ENCODE peak calls at places on chromosomes 13 and 19, in five cellular contexts. Y is tibial nerve, S is sigmoid colon, V is suprapubic skin, Q is ovary. R is an unnamed sample. For H3K36me3, the result is how much of the 10 kb centered on the place peaks cover.

GRCh38 chr13:96984061-96984508 is 10.2 kb downstream of the OXGR1 start:
- DNase-seq in Y (no peak), S (no peak), V (no peak), Q (no peak), R (no peak)

GRCh38 chr13:36131931-36132297 is 732 bp upstream of the DCLK1 start:
- DNase-seq in Y (peak), S (peak), V (peak), Q (no peak), R (no peak)

GRCh38 chr19:45547965-45548609 is 36.5 kb downstream of the OPA3 start:
- DNase-seq in Y (no peak), S (no peak), V (no peak), Q (no peak), R (no peak)

GRCh38 chr19:37077615-37077928 is 661 bp upstream of the ZNF420 start:
- DNase-seq in Y (no peak), S (no peak), V (no peak), Q (no peak), R (no peak)

GRCh38 chr19:21848706-21849105 is 12.7 kb upstream of the ZNF43 start:
- DNase-seq in Y (no peak), S (no peak), V (no peak), Q (no peak), R (no peak)

GRCh38 chr13:42600943-42601342 is 27.0 kb downstream of the TNFSF11 start:
- DNase-seq in Y (no peak), S (no peak), V (no peak), Q (no peak), R (no peak)

GRCh38 chr13:109447667-109448066 is 338.7 kb downstream of the IRS2 start:
- DNase-seq in Y (no peak), S (no peak), V (no peak), Q (no peak), R (no peak)

GRCh38 chr19:29945017-29945416 is 3.0 kb downstream of the URI1 start:
- DNase-seq in Y (no peak), S (no peak), V (no peak), Q (no peak), R (no peak)

GRCh38 chr13:47898080-47898479 is 103.0 kb downstream of the SUCLA2 start:
- DNase-seq in Y (no peak), S (no peak), V (no peak), Q (no peak), R (no peak)

GRCh38 chr13:62453761-62454160 is 1038.1 kb upstream of the PCDH20 start:
- DNase-seq in Y (no peak), S (no peak), V (no peak), Q (no peak), R (no peak)

GRCh38 chr13:79989251-79989661 is 351.7 kb downstream of the SPRY2 start:
- DNase-seq in Y (no peak), S (no peak), V (no peak), Q (no peak), R (no peak)

GRCh38 chr19:47598407-47599349 is 10.3 kb upstream of the BICRA start:
- DNase-seq in Y (no peak), S (peak), V (no peak), Q (no peak), R (peak)

GRCh38 chr19:56272448-56272847 is at the start of gene EDDM13:
- DNase-seq in Y (no peak), S (no peak), V (no peak), Q (no peak), R (no peak)

GRCh38 chr13:98548230-98548629 is 28.7 kb downstream of the STK24 start:
- DNase-seq in Y (no peak), S (no peak), V (no peak), Q (no peak), R (no peak)

GRCh38 chr19:12913011-12913561 is 6.0 kb downstream of the SYCE2 start:
- DNase-seq in Y (peak), S (peak), V (peak), Q (peak), R (peak)

GRCh38 chr19:8004723-8005513 is 523 bp downstream of the ELAVL1 start:
- DNase-seq in Y (no peak), S (no peak), V (no peak), Q (peak), R (no peak)

GRCh38 chr19:39448271-39448670 is 2.9 kb downstream of the SUPT5H start:
- DNase-seq in Y (no peak), S (no peak), V (no peak), Q (no peak), R (no peak)

GRCh38 chr13:32454886-32455593 is 27.1 kb upstream of the N4BP2L1 start:
- DNase-seq in Y (no peak), S (no peak), V (no peak), Q (no peak), R (no peak)

GRCh38 chr13:99339736-99340392 is 32.7 kb upstream of the GPR183 start:
- DNase-seq in Y (no peak), S (no peak), V (no peak), Q (no peak), R (peak)

GRCh38 chr13:31224174-31224669 is 24.4 kb downstream of the B3GLCT start:
- DNase-seq in Y (no peak), S (no peak), V (no peak), Q (no peak), R (no peak)

GRCh38 chr13:94435604-94436226 is 43.8 kb downstream of the DCT start:
- DNase-seq in Y (no peak), S (no peak), V (no peak), Q (no peak), R (peak)

GRCh38 chr13:78193853-78194252 is 275.2 kb upstream of the EDNRB start:
- DNase-seq in Y (no peak), S (no peak), V (no peak), Q (no peak), R (no peak)

GRCh38 chr13:78192721-78193120 is 274.1 kb upstream of the EDNRB start:
- DNase-seq in Y (no peak), S (no peak), V (no peak), Q (no peak), R (no peak)

GRCh38 chr13:78201411-78201810 is 282.8 kb upstream of the EDNRB start:
- DNase-seq in Y (no peak), S (no peak), V (no peak), Q (no peak), R (no peak)

GRCh38 chr13:78194904-78195639 is 276.4 kb upstream of the EDNRB start:
- DNase-seq in Y (no peak), S (no peak), V (no peak), Q (no peak), R (no peak)

DNA sequence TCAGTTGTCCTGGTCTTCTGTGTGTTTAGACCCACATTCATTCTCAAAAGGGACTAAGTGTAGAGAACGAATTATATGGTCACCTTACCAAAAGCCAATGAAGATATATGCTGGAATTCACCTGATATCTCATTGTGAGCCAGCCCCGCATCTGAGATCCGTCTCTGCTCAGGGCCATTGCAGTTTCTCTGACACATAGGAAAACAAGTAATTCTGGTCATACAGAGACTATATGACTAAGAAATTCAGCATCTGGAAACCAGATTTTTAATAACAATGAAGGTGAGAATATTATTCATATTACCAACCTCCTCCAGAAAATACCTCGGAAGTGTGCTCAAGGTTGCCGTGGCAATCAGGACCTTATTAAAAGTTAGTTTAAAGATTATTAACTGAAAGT is 278.6 kb upstream of the EDNRB start:
- DNase-seq in Y (no peak), S (no peak), V (no peak), Q (no peak), R (no peak)
- H3K36me3 ChIP-seq in Y (under half), S (under half), V (under half), Q (under half), R (under half)

DNA sequence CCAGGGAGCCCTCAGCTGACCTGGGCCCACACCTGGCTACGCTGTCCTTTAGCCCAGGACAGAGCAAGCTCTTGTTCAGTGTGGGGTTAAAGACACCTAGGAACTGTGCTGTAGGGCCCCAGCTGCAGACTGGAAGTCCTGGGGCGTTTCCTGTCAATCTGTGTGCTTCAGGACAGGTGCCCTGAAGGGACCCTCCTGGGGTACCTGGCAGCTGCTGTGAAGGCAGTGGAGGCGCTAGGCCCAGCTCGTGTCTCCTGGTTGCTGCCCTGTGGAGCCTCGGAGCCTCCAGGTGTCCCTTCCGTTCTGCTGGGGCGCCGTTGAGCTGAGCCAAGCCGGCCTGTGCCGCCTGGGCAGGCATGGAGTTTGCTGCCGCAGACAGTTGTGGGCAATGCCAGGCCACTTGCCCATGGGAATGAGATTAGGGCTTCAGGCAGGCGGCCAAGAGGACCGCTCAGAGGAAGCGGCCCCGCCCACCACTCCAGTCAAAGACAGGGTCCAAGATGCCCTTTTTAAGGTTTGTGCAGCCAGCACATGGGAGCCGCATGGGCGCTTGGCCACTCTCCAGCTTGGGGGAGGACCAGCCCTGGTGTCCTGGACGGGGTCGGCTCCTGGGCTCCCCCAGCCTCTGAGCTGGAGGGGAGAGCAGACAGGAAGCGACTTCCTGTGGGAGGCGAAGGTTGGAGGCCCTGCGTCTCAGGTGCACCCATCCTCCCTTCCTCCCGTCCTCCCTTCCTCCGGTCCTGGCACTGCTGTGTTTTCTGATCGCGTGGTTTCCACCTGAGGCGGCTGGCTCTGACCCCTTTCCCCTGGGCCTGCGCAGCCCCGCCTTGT is 4.0 kb downstream of the PTBP1 start:
- DNase-seq in Y (no peak), S (peak), V (no peak), Q (peak), R (no peak)
- TF ChIP-seq POLR2A in Y (no peak), S (no peak), V (no peak), Q (no peak), R (no peak)

GRCh38 chr13:113882266-113882627 is 18.4 kb upstream of the GAS6 start:
- DNase-seq in Y (peak), S (no peak), V (peak), Q (no peak), R (peak)
- TF ChIP-seq EP300 in Y (peak), S (no peak), V (no peak), Q (no peak), R (no peak)

GRCh38 chr19:41269055-41269454 is 4.9 kb downstream of the HNRNPUL1 start:
- DNase-seq in Y (no peak), S (no peak), V (no peak), Q (no peak), R (no peak)
- H3K36me3 ChIP-seq in Y (half or more), S (half or more), V (half or more), Q (under half), R (half or more)

GRCh38 chr19:3346677-3347353 is 19.6 kb upstream of the NFIC start:
- DNase-seq in Y (peak), S (peak), V (no peak), Q (peak), R (no peak)
- TF ChIP-seq POLR2A in Y (no peak), S (no peak), V (no peak), Q (no peak), R (no peak)

GRCh38 chr19:1244693-1245451 is 3.3 kb downstream of the ATP5F1D start:
- DNase-seq in Y (no peak), S (peak), V (no peak), Q (peak), R (no peak)

GRCh38 chr19:1243768-1244692 is 2.5 kb downstream of the ATP5F1D start:
- DNase-seq in Y (no peak), S (peak), V (peak), Q (peak), R (no peak)

GRCh38 chr19:1247747-1248453 is 483 bp upstream of the MIDN start:
- DNase-seq in Y (no peak), S (peak), V (no peak), Q (peak), R (no peak)

GRCh38 chr19:1245468-1245867 is 2.9 kb upstream of the MIDN start:
- DNase-seq in Y (no peak), S (peak), V (no peak), Q (peak), R (no peak)

GRCh38 chr19:1245884-1246816 is 2.2 kb upstream of the MIDN start:
- DNase-seq in Y (no peak), S (peak), V (no peak), Q (peak), R (no peak)
- TF ChIP-seq EP300 in Y (peak), S (peak), V (peak), Q (no peak), R (peak)

R was measured in esophagus muscularis mucosa.